ENCODE peak calls at places on chromosome 22, in six cellular contexts. R, Z, U, A, O and N are unnamed samples.

GRCh38 chr22:42801537-42802165 is 55.4 kb downstream of the ARFGAP3 start:
- DNase-seq in U (no peak), A (no peak), O (no peak), R (no peak), Z (no peak), N (no peak)

GRCh38 chr22:40982482-40983385 is 31.6 kb downstream of the RBX1 start:
- DNase-seq in U (no peak), O (no peak), Z (no peak), A (no peak), R (peak; percentile 88), N (no peak)

GRCh38 chr22:25448435-25449051 is 115.9 kb upstream of the GRK3 start:
- DNase-seq in A (peak; percentile 25), Z (no peak), R (peak; percentile 21), U (no peak), O (no peak), N (no peak)

GRCh38 chr22:42716649-42717127 is 4.0 kb downstream of the A4GALT start:
- DNase-seq in Z (no peak), R (peak; percentile 95), O (no peak), A (no peak), U (peak; percentile 50), N (no peak)

GRCh38 chr22:40712311-40712710 is 33.0 kb downstream of the MCHR1 start:
- DNase-seq in U (no peak), R (no peak), O (no peak), A (no peak), Z (no peak), N (no peak)

GRCh38 chr22:24247564-24248344 is 2.9 kb upstream of the GGT5 start:
- DNase-seq in A (peak; percentile 91), R (peak; percentile 64), O (peak; percentile 39), Z (peak; percentile 93), U (peak; percentile 81), N (peak; percentile 93)

GRCh38 chr22:30279389-30279788 is 9.9 kb downstream of the CASTOR1 start:
- DNase-seq in Z (peak; percentile 65), U (no peak), R (no peak), A (no peak), O (no peak), N (no peak)

GRCh38 chr22:30885591-30885990 is 83.0 kb downstream of the MORC2 start:
- DNase-seq in A (no peak), R (no peak), U (no peak), O (no peak), Z (no peak), N (no peak)

GRCh38 chr22:38717244-38717643 is 11.5 kb downstream of the GTPBP1 start:
- DNase-seq in Z (no peak), A (no peak), R (no peak), O (no peak), U (no peak), N (no peak)

GRCh38 chr22:29348956-29349355 is 33.5 kb upstream of the RASL10A start:
- DNase-seq in O (no peak), Z (no peak), U (no peak), R (no peak), A (no peak), N (no peak)

GRCh38 chr22:16965083-16965482 is 42.9 kb downstream of the GAB4 start:
- DNase-seq in O (no peak), U (no peak), R (no peak), A (no peak), Z (no peak), N (no peak)

GRCh38 chr22:42856179-42856864 is 751 bp downstream of the ARFGAP3 start:
- DNase-seq in A (peak; percentile 55), O (peak; percentile 71), U (peak; percentile 71), R (peak; percentile 57), Z (peak; percentile 73), N (peak; percentile 61)

GRCh38 chr22:21098099-21098671 is 52.4 kb downstream of the LRRC74B start:
- DNase-seq in U (no peak), O (no peak), A (peak; percentile 43), Z (no peak), R (peak; percentile 10), N (peak; percentile 11)

GRCh38 chr22:24961217-24961844 is 8.8 kb downstream of the KIAA1671 start:
- DNase-seq in R (no peak), U (no peak), O (no peak), A (no peak), Z (no peak), N (no peak)

GRCh38 chr22:21936151-21936778 is 16.4 kb downstream of the PPM1F start:
- DNase-seq in O (no peak), Z (peak; percentile 46), R (no peak), U (peak; percentile 33), A (no peak), N (peak; percentile 65)

GRCh38 chr22:41229215-41229614 is 11.5 kb downstream of the CHADL start:
- DNase-seq in U (no peak), Z (no peak), O (no peak), A (no peak), R (no peak), N (no peak)

GRCh38 chr22:24445481-24446290 is 18.3 kb downstream of the ADORA2A start:
- DNase-seq in A (no peak), R (no peak), Z (no peak), O (no peak), U (no peak), N (no peak)

GRCh38 chr22:40878937-40879336 is 17.0 kb upstream of the DNAJB7 start:
- DNase-seq in A (no peak), O (no peak), Z (no peak), U (no peak), R (no peak), N (no peak)

GRCh38 chr22:30195245-30196140 is 51.1 kb downstream of the LIF start:
- DNase-seq in A (no peak), R (no peak), Z (no peak), O (no peak), U (no peak), N (no peak)

GRCh38 chr22:33451851-33452469 is 393.8 kb upstream of the SYN3 start:
- DNase-seq in Z (no peak), U (no peak), R (no peak), O (no peak), A (no peak), N (peak; percentile 33)

GRCh38 chr22:25402501-25403283 is 161.8 kb upstream of the GRK3 start:
- DNase-seq in U (peak; percentile 35), R (no peak), O (no peak), Z (no peak), A (no peak), N (no peak)

GRCh38 chr22:31286360-31287255 is 5.7 kb downstream of the PIK3IP1 start:
- DNase-seq in R (peak; percentile 57), A (no peak), O (peak; percentile 88), Z (no peak), U (peak; percentile 56), N (no peak)

GRCh38 chr22:28025866-28026575 is 107.0 kb upstream of the PITPNB start:
- DNase-seq in R (no peak), U (no peak), O (no peak), A (no peak), Z (no peak), N (no peak)

GRCh38 chr22:26905076-26905475 is 247.7 kb downstream of the MIAT start:
- DNase-seq in Z (no peak), O (no peak), R (no peak), U (no peak), A (no peak), N (no peak)

GRCh38 chr22:26906464-26906863 is 249.1 kb downstream of the MIAT start:
- DNase-seq in A (no peak), Z (no peak), O (no peak), U (no peak), R (no peak), N (no peak)

GRCh38 chr22:26904483-26904882 is 247.1 kb downstream of the MIAT start:
- DNase-seq in U (no peak), R (no peak), A (peak; percentile 50), Z (no peak), O (no peak), N (no peak)

GRCh38 chr22:26907366-26907765 is 250.0 kb downstream of the MIAT start:
- DNase-seq in O (no peak), U (no peak), R (no peak), Z (no peak), A (no peak), N (no peak)

DNA sequence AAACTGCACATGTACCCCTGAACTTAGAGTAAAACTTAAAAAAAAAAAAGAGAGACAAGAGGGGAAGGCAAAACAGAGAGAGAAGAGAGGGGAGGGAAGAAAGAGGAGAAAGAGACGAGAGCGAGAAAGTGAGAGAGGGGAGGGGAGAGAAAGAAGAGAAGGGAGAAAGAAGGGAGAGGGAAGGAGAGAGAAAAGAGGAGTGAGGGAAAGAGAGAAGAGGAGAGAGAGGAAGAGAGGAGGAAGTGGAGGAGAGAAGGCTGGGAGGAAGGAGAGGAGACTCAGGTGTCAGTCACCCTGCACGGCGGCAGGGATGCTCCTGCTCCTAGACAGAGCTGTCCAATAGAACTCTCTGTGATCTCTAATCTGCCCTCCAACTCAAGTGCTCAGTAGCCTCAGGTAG is 248.3 kb downstream of the MIAT start:
- DNase-seq in R (no peak), Z (no peak), A (no peak), O (no peak), U (no peak), N (no peak)
- H3K4me3 ChIP-seq in R (no peak overlapping the region), Z (no peak overlapping the region), A (no peak overlapping the region), O (no peak overlapping the region), U (no peak overlapping the region), N (no peak overlapping the region)

DNA sequence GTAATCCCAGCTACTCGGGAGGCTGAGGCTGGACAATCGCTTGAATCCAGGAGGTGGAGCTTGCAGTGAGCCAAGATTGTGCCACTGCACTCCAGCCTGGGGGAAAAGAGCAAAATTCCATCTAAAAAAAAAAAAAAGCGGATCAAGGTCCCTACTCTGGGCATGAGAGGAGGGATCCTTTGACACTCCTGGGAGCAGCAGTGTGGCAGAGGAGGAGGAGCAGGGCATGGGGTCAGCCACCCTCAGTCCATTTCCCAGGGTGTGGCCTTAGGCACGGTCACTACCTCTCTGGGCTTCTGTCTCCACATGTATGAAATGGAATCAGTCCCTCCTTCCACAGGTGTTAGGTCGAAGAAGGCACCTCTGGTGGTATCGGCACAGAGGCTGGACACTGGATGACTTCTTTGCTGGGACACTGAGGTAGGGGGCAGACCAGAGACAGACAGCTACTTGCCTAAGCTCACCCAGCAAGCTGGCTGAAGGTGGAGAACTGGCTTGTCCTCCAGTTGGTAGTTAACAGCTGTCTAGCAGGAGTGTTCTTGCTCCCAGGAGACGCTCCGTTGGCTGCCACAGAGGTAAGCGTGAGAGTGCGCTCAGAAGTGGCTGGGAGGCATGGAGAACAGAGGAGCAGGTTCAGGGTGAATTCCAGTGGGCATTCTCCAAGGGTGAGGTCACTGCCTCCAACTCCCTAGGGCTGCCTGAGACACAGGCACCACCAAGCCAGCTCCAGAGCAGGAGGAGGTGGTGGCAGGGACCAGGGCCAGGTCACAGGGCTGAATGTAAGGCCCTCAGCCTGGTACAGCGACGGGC is 19.6 kb downstream of the TXN2 start:
- DNase-seq in U (no peak), A (peak; percentile 73), R (no peak), Z (peak; percentile 54), O (no peak), N (peak; percentile 85)
- H3K27ac ChIP-seq in U (peak overlapping the region; percentile 98), A (no peak overlapping the region), R (no peak overlapping the region), Z (peak overlapping the region; percentile 97), O (no peak overlapping the region), N (peak overlapping the region; percentile 89)

GRCh38 chr22:46589141-46589748 is 30.9 kb upstream of the GRAMD4 start:
- DNase-seq in O (no peak), U (no peak), R (no peak), Z (no peak), A (no peak), N (no peak)
- H3K4me1 ChIP-seq in O (peaks cover 22% of the 10 kb centered on the region), U (peaks cover 43% of the 10 kb centered on the region), R (peaks cover 81% of the 10 kb centered on the region), Z (peaks cover 17% of the 10 kb centered on the region), A (peaks cover 12% of the 10 kb centered on the region), N (peaks cover 23% of the 10 kb centered on the region)

DNA sequence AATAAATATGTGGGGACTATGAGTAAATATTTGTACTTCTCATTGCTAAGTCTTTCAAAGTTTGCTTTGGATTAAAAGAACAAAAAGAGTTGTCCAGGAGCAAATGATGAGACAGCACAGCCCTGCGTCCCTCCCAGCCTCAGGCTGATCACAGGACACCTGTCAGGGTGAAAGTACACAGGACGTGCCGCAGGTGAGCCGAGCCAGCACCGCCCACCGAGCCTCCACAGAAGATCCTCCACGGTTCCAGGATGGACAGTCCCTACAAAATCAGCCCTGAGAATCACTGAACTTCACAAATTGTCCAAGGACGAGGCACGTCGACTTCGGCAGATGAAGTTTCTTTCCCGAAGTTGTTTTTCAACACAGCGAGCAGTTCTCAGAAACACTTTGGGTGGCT is 661.5 kb downstream of the BRD1 start:
- DNase-seq in Z (no peak), R (no peak), O (no peak), U (no peak), A (no peak), N (no peak)
- H3K4me3 ChIP-seq in Z (no peak overlapping the region), R (no peak overlapping the region), O (no peak overlapping the region), U (no peak overlapping the region), A (no peak overlapping the region), N (no peak overlapping the region)